ENCODE peak calls at places on chromosome 14, in six cellular contexts. C, W, L, T, M and K are unnamed samples.
A peak's percentile ranks its signal among the peaks of the same experiment; 100 is the strongest.

GRCh38 chr14:92513204-92513965 is at the start of gene RIN3:
- DNase-seq in L (peak; percentile 84), W (peak; percentile 78), M (peak; percentile 16), C (no peak), T (peak; percentile 47), K (peak; percentile 84)

GRCh38 chr14:61586539-61587396 is 108.5 kb upstream of the HIF1A start:
- DNase-seq in M (peak; percentile 90), W (no peak), C (no peak), L (no peak), T (no peak), K (peak; percentile 91)

GRCh38 chr14:26925876-26926584 is 328.2 kb upstream of the NOVA1 start:
- DNase-seq in W (no peak), C (no peak), M (no peak), T (no peak), L (peak; percentile 54), K (peak; percentile 10)

GRCh38 chr14:69620211-69620611 is 8.8 kb downstream of the SUSD6 start:
- DNase-seq in W (no peak), T (no peak), C (no peak), M (no peak), L (no peak), K (no peak)

GRCh38 chr14:74852922-74853530 is 22.9 kb downstream of the PROX2 start:
- DNase-seq in C (no peak), L (no peak), W (no peak), T (no peak), M (no peak), K (peak; percentile 82)

GRCh38 chr14:51576112-51576420 is 75.6 kb upstream of the FRMD6 start:
- DNase-seq in L (peak; percentile 64), C (no peak), W (no peak), T (no peak), M (no peak), K (peak; percentile 68)

GRCh38 chr14:94337274-94337673 is 14.1 kb upstream of the SERPINA6 start:
- DNase-seq in W (no peak), T (no peak), L (no peak), C (peak; percentile 10), M (peak; percentile 11), K (peak; percentile 72)

GRCh38 chr14:44379292-44379977 is 127.6 kb downstream of the FSCB start:
- DNase-seq in L (no peak), T (no peak), M (no peak), W (no peak), C (no peak), K (no peak)

GRCh38 chr14:68924392-68925158 is 54.5 kb downstream of the ACTN1 start:
- DNase-seq in C (no peak), W (peak; percentile 58), T (no peak), M (peak; percentile 39), L (peak; percentile 13), K (no peak)

GRCh38 chr14:66944872-66945271 is 244.4 kb upstream of the GARIN2 start:
- DNase-seq in W (peak; percentile 35), T (no peak), M (peak; percentile 10), C (no peak), L (peak; percentile 73), K (peak; percentile 44)

GRCh38 chr14:78701246-78701645 is 531.1 kb downstream of the NRXN3 start:
- DNase-seq in W (no peak), M (no peak), C (no peak), L (no peak), T (no peak), K (peak; percentile 66)

GRCh38 chr14:31206536-31207286 is 882 bp downstream of the HECTD1 start:
- DNase-seq in T (peak; percentile 66), C (peak; percentile 64), M (peak; percentile 16), L (peak; percentile 59), W (peak; percentile 43), K (peak; percentile 66)

GRCh38 chr14:54730156-54730961 is 163.4 kb downstream of the SAMD4A start:
- DNase-seq in L (no peak), M (peak; percentile 76), T (peak; percentile 19), C (peak; percentile 33), W (no peak), K (peak; percentile 73)

GRCh38 chr14:58104808-58105207 is 47.2 kb downstream of the ARMH4 start:
- DNase-seq in C (no peak), W (no peak), M (peak; percentile 100), L (no peak), T (no peak), K (peak; percentile 84)

GRCh38 chr14:94116701-94117100 is 6.2 kb downstream of the IFI27 start:
- DNase-seq in M (no peak), T (no peak), W (no peak), C (no peak), L (no peak), K (no peak)

GRCh38 chr14:56889705-56890104 is 79.4 kb upstream of the OTX2 start:
- DNase-seq in M (no peak), W (no peak), T (no peak), C (no peak), L (no peak), K (no peak)
- TF ChIP-seq EZH2phosphoT487 in M (no peak), W (no peak), T (no peak), C (no peak), L (no peak), K (no peak)

GRCh38 chr14:22567437-22567836 is 21.6 kb downstream of the DAD1 start:
- DNase-seq in M (no peak), L (no peak), C (peak; percentile 51), T (no peak), W (no peak), K (no peak)

GRCh38 chr14:22569749-22570131 is 19.3 kb downstream of the DAD1 start:
- DNase-seq in C (no peak), M (no peak), W (no peak), L (no peak), T (no peak), K (no peak)

GRCh38 chr14:22572562-22573058 is 16.4 kb downstream of the DAD1 start:
- DNase-seq in W (no peak), L (no peak), M (peak; percentile 25), T (no peak), C (no peak), K (peak; percentile 76)

GRCh38 chr14:22569106-22569748 is 19.8 kb downstream of the DAD1 start:
- DNase-seq in W (no peak), T (no peak), L (no peak), C (no peak), M (no peak), K (peak; percentile 51)

DNA sequence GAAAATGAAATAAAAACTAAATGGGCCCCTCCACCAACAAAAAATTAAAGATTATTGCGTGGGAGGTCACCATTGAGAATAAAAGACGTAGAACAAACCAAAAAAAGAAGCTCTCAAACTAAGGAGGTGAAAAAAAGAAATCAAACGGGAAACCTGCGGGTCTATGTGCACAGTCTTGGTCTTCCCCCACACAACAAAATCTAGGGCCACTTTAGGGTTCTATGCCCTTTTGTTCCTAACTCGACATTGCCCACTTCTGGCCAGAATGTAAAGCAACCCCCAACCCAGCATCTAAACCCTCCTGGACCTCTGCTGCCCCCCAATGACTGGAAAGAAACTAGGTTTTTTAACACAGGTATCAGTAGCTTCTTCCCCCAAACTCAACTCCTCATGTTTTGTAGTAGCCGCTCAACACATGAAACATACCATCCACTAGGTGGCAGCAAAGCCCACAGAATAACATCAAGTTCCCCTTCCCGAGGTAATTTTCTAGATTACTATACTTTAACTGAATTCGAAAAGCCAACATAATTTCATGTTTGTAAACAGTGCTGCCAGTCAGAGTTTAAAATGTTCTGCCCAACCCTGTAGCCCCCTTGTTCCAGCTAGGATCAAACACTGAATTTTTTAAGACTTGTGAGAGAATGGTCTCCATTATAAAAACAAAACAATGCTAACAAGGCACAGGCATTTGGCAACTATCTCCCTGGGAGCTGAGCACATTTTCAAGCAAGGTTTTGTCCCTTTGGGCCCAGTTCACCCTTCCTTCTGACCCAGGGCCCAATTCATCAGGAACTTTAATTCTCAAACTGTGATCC is 18.7 kb downstream of the DAD1 start:
- DNase-seq in L (peak; percentile 98), C (peak; percentile 88), W (peak; percentile 92), T (peak; percentile 71), M (peak; percentile 92), K (peak; percentile 76)
- H3F3A ChIP-seq in L (no peaks in the 10 kb centered on the region), C (peaks cover 20% of the 10 kb centered on the region), W (peaks cover 10% of the 10 kb centered on the region), T (peaks cover 30% of the 10 kb centered on the region), M (no peaks in the 10 kb centered on the region), K (peaks cover 27% of the 10 kb centered on the region)

GRCh38 chr14:65279510-65279909 is 133.0 kb upstream of the FUT8 start:
- DNase-seq in T (no peak), C (no peak), L (no peak), W (no peak), M (no peak), K (no peak)

GRCh38 chr14:65277027-65277426 is 135.5 kb upstream of the FUT8 start:
- DNase-seq in M (peak; percentile 78), C (no peak), L (no peak), T (no peak), W (no peak), K (peak; percentile 83)

GRCh38 chr14:65279958-65280357 is 132.6 kb upstream of the FUT8 start:
- DNase-seq in L (no peak), T (no peak), C (no peak), W (no peak), M (no peak), K (no peak)

GRCh38 chr14:65278589-65278988 is 133.9 kb upstream of the FUT8 start:
- DNase-seq in M (peak; percentile 30), C (no peak), T (no peak), W (no peak), L (no peak), K (no peak)

DNA sequence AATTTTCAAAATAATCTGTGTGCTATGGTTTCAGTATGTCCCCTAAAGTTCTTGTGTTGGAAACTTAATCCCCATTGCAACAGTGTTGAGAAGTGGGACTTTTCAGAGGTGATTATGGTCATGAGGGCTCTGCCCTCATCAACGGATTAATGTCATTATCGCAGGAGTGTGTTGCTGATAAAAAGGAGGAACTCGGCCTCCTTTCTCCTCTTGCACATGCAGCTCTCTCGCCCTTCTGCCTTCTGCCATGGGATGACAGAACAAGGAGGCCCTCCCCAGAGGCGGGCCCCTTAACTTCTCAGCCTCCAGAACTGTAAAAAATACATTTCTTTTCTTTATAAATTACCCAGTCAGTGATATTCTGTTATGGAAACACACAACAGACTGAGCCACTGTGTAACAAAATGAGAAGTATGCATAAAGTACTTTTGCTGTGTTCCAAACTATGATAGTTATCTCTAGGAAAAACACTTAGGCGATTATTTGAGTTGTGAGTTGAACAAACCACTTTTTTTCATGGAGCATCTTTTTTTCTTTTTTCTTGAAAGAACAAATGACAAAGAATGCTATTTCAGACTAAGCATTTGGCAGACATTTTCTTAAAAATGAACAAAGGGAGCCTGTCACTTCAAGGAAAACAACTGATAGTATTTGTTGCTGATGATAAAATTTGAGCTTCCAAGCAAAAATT is 134.8 kb upstream of the FUT8 start:
- DNase-seq in C (no peak), L (no peak), W (peak; percentile 28), T (no peak), M (no peak), K (no peak)
- H2AFZ ChIP-seq in C (no peak overlapping the region), L (no peak overlapping the region), W (no peak overlapping the region), T (peak overlapping the region; percentile 41), M (no peak overlapping the region), K (no peak overlapping the region)

DNA sequence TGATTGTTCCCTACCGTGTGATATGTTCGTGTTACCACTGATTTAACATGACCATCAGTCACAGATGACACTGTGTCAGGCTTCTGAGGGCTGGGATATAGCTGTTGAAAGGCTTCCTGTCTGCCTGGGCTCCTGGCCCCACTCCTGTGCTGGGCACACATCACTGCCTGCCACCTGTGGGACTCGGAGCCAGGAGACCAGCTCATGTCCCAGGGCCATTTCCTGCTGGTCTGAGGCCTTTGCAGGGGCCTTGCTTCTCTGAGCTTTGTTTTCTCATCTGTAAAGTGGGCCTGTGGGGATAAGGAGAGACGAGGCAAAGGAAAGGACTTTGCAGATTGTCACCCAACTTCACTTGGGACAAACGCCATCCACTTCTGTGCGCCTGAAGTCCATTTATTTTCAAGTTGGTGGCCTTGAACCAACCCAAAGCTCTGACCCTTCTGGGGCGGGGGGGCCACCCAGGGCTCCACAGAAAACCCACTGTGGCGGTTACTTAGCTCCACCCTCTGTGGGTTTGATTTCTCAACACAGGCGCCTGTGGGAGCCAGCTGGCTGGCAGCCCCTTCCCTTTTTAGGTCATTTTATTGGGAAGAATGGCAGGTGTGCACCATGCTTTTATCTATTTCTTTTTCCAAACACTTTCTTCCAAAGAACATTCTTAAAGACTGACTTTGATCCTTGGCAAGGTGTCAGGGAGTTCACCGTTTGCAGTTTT is 54.1 kb downstream of the BEGAIN start:
- DNase-seq in M (no peak), L (no peak), T (peak; percentile 46), C (no peak), W (no peak), K (peak; percentile 31)
- TF ChIP-seq EZH2phosphoT487 in M (no peak), L (no peak), T (no peak), C (no peak), W (no peak), K (no peak)